ENCODE peak calls at places on chromosomes 12 and 14, in six cellular contexts. One of them, this sample, is unnamed.

GRCh38 chr14:104746951-104747481 is 5.9 kb upstream of the SIVA1 start:
- DNase-seq in B cell: no peak
- DNase-seq in Peyer's patch: no peak
- DNase-seq in left kidney: peak
- DNase-seq in stimulated activated effector memory CD8-positive, alpha-beta T cell treated with anti-CD3 and anti-CD28 coated beads, Interleukin-12 subunit alpha, Interleukin-12 subunit beta, amount 100 ng/mL, for 72 hours: no peak
- DNase-seq in stimulated activated CD4-positive, alpha-beta T cell treated with anti-CD3 and anti-CD28 coated beads, Interleukin-1b, Interleukin-23, amount 100 ng/mL, for 1 hour: no peak
- DNase-seq in this sample: no peak

GRCh38 chr12:50087995-50088394 is 2.9 kb downstream of the SMARCD1 start:
- DNase-seq in Peyer's patch: no peak
- DNase-seq in stimulated activated CD4-positive, alpha-beta T cell treated with anti-CD3 and anti-CD28 coated beads, Interleukin-1b, Interleukin-23, amount 100 ng/mL, for 1 hour: no peak
- DNase-seq in left kidney: no peak
- DNase-seq in B cell: no peak
- DNase-seq in stimulated activated effector memory CD8-positive, alpha-beta T cell treated with anti-CD3 and anti-CD28 coated beads, Interleukin-12 subunit alpha, Interleukin-12 subunit beta, amount 100 ng/mL, for 72 hours: no peak
- DNase-seq in this sample: no peak

GRCh38 chr12:49885663-49886461 is 17.8 kb downstream of the FAIM2 start:
- DNase-seq in Peyer's patch: no peak
- DNase-seq in stimulated activated effector memory CD8-positive, alpha-beta T cell treated with anti-CD3 and anti-CD28 coated beads, Interleukin-12 subunit alpha, Interleukin-12 subunit beta, amount 100 ng/mL, for 72 hours: no peak
- DNase-seq in stimulated activated CD4-positive, alpha-beta T cell treated with anti-CD3 and anti-CD28 coated beads, Interleukin-1b, Interleukin-23, amount 100 ng/mL, for 1 hour: no peak
- DNase-seq in B cell: no peak
- DNase-seq in left kidney: peak
- DNase-seq in this sample: no peak

GRCh38 chr14:30621354-30621953 is 665 bp upstream of the SCFD1 start:
- DNase-seq in B cell: no peak
- DNase-seq in stimulated activated effector memory CD8-positive, alpha-beta T cell treated with anti-CD3 and anti-CD28 coated beads, Interleukin-12 subunit alpha, Interleukin-12 subunit beta, amount 100 ng/mL, for 72 hours: no peak
- DNase-seq in stimulated activated CD4-positive, alpha-beta T cell treated with anti-CD3 and anti-CD28 coated beads, Interleukin-1b, Interleukin-23, amount 100 ng/mL, for 1 hour: no peak
- DNase-seq in Peyer's patch: peak
- DNase-seq in left kidney: peak
- DNase-seq in this sample: no peak

GRCh38 chr12:45209784-45210183 is 6.1 kb upstream of the ANO6 start:
- DNase-seq in stimulated activated effector memory CD8-positive, alpha-beta T cell treated with anti-CD3 and anti-CD28 coated beads, Interleukin-12 subunit alpha, Interleukin-12 subunit beta, amount 100 ng/mL, for 72 hours: no peak
- DNase-seq in B cell: no peak
- DNase-seq in stimulated activated CD4-positive, alpha-beta T cell treated with anti-CD3 and anti-CD28 coated beads, Interleukin-1b, Interleukin-23, amount 100 ng/mL, for 1 hour: no peak
- DNase-seq in Peyer's patch: no peak
- DNase-seq in left kidney: no peak
- DNase-seq in this sample: no peak

GRCh38 chr14:37232907-37233481 is 35.3 kb downstream of the MIPOL1 start:
- DNase-seq in Peyer's patch: no peak
- DNase-seq in left kidney: peak
- DNase-seq in stimulated activated CD4-positive, alpha-beta T cell treated with anti-CD3 and anti-CD28 coated beads, Interleukin-1b, Interleukin-23, amount 100 ng/mL, for 1 hour: no peak
- DNase-seq in B cell: no peak
- DNase-seq in stimulated activated effector memory CD8-positive, alpha-beta T cell treated with anti-CD3 and anti-CD28 coated beads, Interleukin-12 subunit alpha, Interleukin-12 subunit beta, amount 100 ng/mL, for 72 hours: no peak
- DNase-seq in this sample: peak

GRCh38 chr12:83389237-83389996 is 702.7 kb downstream of the TMTC2 start:
- DNase-seq in Peyer's patch: peak
- DNase-seq in left kidney: peak
- DNase-seq in stimulated activated effector memory CD8-positive, alpha-beta T cell treated with anti-CD3 and anti-CD28 coated beads, Interleukin-12 subunit alpha, Interleukin-12 subunit beta, amount 100 ng/mL, for 72 hours: no peak
- DNase-seq in B cell: no peak
- DNase-seq in stimulated activated CD4-positive, alpha-beta T cell treated with anti-CD3 and anti-CD28 coated beads, Interleukin-1b, Interleukin-23, amount 100 ng/mL, for 1 hour: no peak
- DNase-seq in this sample: no peak

GRCh38 chr12:104583311-104583710 is 126.6 kb downstream of the CHST11 start:
- DNase-seq in stimulated activated effector memory CD8-positive, alpha-beta T cell treated with anti-CD3 and anti-CD28 coated beads, Interleukin-12 subunit alpha, Interleukin-12 subunit beta, amount 100 ng/mL, for 72 hours: no peak
- DNase-seq in Peyer's patch: no peak
- DNase-seq in left kidney: no peak
- DNase-seq in B cell: peak
- DNase-seq in stimulated activated CD4-positive, alpha-beta T cell treated with anti-CD3 and anti-CD28 coated beads, Interleukin-1b, Interleukin-23, amount 100 ng/mL, for 1 hour: no peak
- DNase-seq in this sample: no peak

GRCh38 chr12:49417558-49417957 is 50.3 kb downstream of the SPATS2 start:
- DNase-seq in left kidney: no peak
- DNase-seq in stimulated activated CD4-positive, alpha-beta T cell treated with anti-CD3 and anti-CD28 coated beads, Interleukin-1b, Interleukin-23, amount 100 ng/mL, for 1 hour: no peak
- DNase-seq in B cell: no peak
- DNase-seq in Peyer's patch: no peak
- DNase-seq in stimulated activated effector memory CD8-positive, alpha-beta T cell treated with anti-CD3 and anti-CD28 coated beads, Interleukin-12 subunit alpha, Interleukin-12 subunit beta, amount 100 ng/mL, for 72 hours: no peak
- DNase-seq in this sample: no peak

GRCh38 chr14:75522224-75522764 is at the start of gene BATF:
- DNase-seq in left kidney: no peak
- DNase-seq in stimulated activated CD4-positive, alpha-beta T cell treated with anti-CD3 and anti-CD28 coated beads, Interleukin-1b, Interleukin-23, amount 100 ng/mL, for 1 hour: peak
- DNase-seq in B cell: peak
- DNase-seq in stimulated activated effector memory CD8-positive, alpha-beta T cell treated with anti-CD3 and anti-CD28 coated beads, Interleukin-12 subunit alpha, Interleukin-12 subunit beta, amount 100 ng/mL, for 72 hours: peak
- DNase-seq in Peyer's patch: no peak
- DNase-seq in this sample: no peak

GRCh38 chr14:103597623-103598372 is 31.2 kb upstream of the KLC1 start:
- DNase-seq in left kidney: peak
- DNase-seq in B cell: no peak
- DNase-seq in stimulated activated CD4-positive, alpha-beta T cell treated with anti-CD3 and anti-CD28 coated beads, Interleukin-1b, Interleukin-23, amount 100 ng/mL, for 1 hour: no peak
- DNase-seq in stimulated activated effector memory CD8-positive, alpha-beta T cell treated with anti-CD3 and anti-CD28 coated beads, Interleukin-12 subunit alpha, Interleukin-12 subunit beta, amount 100 ng/mL, for 72 hours: no peak
- DNase-seq in Peyer's patch: no peak
- DNase-seq in this sample: no peak

GRCh38 chr14:105010106-105010505 is 10.8 kb downstream of the CDCA4 start:
- DNase-seq in left kidney: no peak
- DNase-seq in stimulated activated CD4-positive, alpha-beta T cell treated with anti-CD3 and anti-CD28 coated beads, Interleukin-1b, Interleukin-23, amount 100 ng/mL, for 1 hour: no peak
- DNase-seq in stimulated activated effector memory CD8-positive, alpha-beta T cell treated with anti-CD3 and anti-CD28 coated beads, Interleukin-12 subunit alpha, Interleukin-12 subunit beta, amount 100 ng/mL, for 72 hours: no peak
- DNase-seq in B cell: no peak
- DNase-seq in Peyer's patch: no peak
- DNase-seq in this sample: no peak

GRCh38 chr12:4164591-4165558 is 108.7 kb upstream of the CCND2 start:
- DNase-seq in stimulated activated effector memory CD8-positive, alpha-beta T cell treated with anti-CD3 and anti-CD28 coated beads, Interleukin-12 subunit alpha, Interleukin-12 subunit beta, amount 100 ng/mL, for 72 hours: peak
- DNase-seq in stimulated activated CD4-positive, alpha-beta T cell treated with anti-CD3 and anti-CD28 coated beads, Interleukin-1b, Interleukin-23, amount 100 ng/mL, for 1 hour: peak
- DNase-seq in Peyer's patch: peak
- DNase-seq in B cell: peak
- DNase-seq in left kidney: peak
- DNase-seq in this sample: no peak

GRCh38 chr12:48972213-48973021 is 882 bp upstream of the WNT10B start:
- DNase-seq in stimulated activated effector memory CD8-positive, alpha-beta T cell treated with anti-CD3 and anti-CD28 coated beads, Interleukin-12 subunit alpha, Interleukin-12 subunit beta, amount 100 ng/mL, for 72 hours: peak
- DNase-seq in left kidney: no peak
- DNase-seq in B cell: peak
- DNase-seq in stimulated activated CD4-positive, alpha-beta T cell treated with anti-CD3 and anti-CD28 coated beads, Interleukin-1b, Interleukin-23, amount 100 ng/mL, for 1 hour: no peak
- DNase-seq in Peyer's patch: no peak
- DNase-seq in this sample: no peak

GRCh38 chr14:20546877-20547276 is 14.0 kb downstream of the RNASE9 start:
- DNase-seq in left kidney: no peak
- DNase-seq in stimulated activated CD4-positive, alpha-beta T cell treated with anti-CD3 and anti-CD28 coated beads, Interleukin-1b, Interleukin-23, amount 100 ng/mL, for 1 hour: no peak
- DNase-seq in Peyer's patch: no peak
- DNase-seq in B cell: no peak
- DNase-seq in stimulated activated effector memory CD8-positive, alpha-beta T cell treated with anti-CD3 and anti-CD28 coated beads, Interleukin-12 subunit alpha, Interleukin-12 subunit beta, amount 100 ng/mL, for 72 hours: no peak
- DNase-seq in this sample: no peak

GRCh38 chr12:5503774-5504173 is 71.9 kb downstream of the NTF3 start:
- DNase-seq in stimulated activated effector memory CD8-positive, alpha-beta T cell treated with anti-CD3 and anti-CD28 coated beads, Interleukin-12 subunit alpha, Interleukin-12 subunit beta, amount 100 ng/mL, for 72 hours: no peak
- DNase-seq in B cell: no peak
- DNase-seq in left kidney: peak
- DNase-seq in stimulated activated CD4-positive, alpha-beta T cell treated with anti-CD3 and anti-CD28 coated beads, Interleukin-1b, Interleukin-23, amount 100 ng/mL, for 1 hour: no peak
- DNase-seq in Peyer's patch: peak
- DNase-seq in this sample: no peak

GRCh38 chr12:131249291-131250027 is 295.8 kb downstream of the ADGRD1 start:
- DNase-seq in stimulated activated effector memory CD8-positive, alpha-beta T cell treated with anti-CD3 and anti-CD28 coated beads, Interleukin-12 subunit alpha, Interleukin-12 subunit beta, amount 100 ng/mL, for 72 hours: no peak
- DNase-seq in B cell: no peak
- DNase-seq in Peyer's patch: no peak
- DNase-seq in left kidney: no peak
- DNase-seq in stimulated activated CD4-positive, alpha-beta T cell treated with anti-CD3 and anti-CD28 coated beads, Interleukin-1b, Interleukin-23, amount 100 ng/mL, for 1 hour: no peak
- DNase-seq in this sample: peak

GRCh38 chr12:1429980-1430379 is 164.4 kb downstream of the FBXL14 start:
- DNase-seq in Peyer's patch: no peak
- DNase-seq in B cell: no peak
- DNase-seq in left kidney: no peak
- DNase-seq in stimulated activated effector memory CD8-positive, alpha-beta T cell treated with anti-CD3 and anti-CD28 coated beads, Interleukin-12 subunit alpha, Interleukin-12 subunit beta, amount 100 ng/mL, for 72 hours: no peak
- DNase-seq in stimulated activated CD4-positive, alpha-beta T cell treated with anti-CD3 and anti-CD28 coated beads, Interleukin-1b, Interleukin-23, amount 100 ng/mL, for 1 hour: no peak
- DNase-seq in this sample: peak

GRCh38 chr12:57726151-57726883 is 12.2 kb downstream of the AGAP2 start:
- DNase-seq in B cell: peak
- DNase-seq in stimulated activated CD4-positive, alpha-beta T cell treated with anti-CD3 and anti-CD28 coated beads, Interleukin-1b, Interleukin-23, amount 100 ng/mL, for 1 hour: no peak
- DNase-seq in Peyer's patch: peak
- DNase-seq in stimulated activated effector memory CD8-positive, alpha-beta T cell treated with anti-CD3 and anti-CD28 coated beads, Interleukin-12 subunit alpha, Interleukin-12 subunit beta, amount 100 ng/mL, for 72 hours: no peak
- DNase-seq in left kidney: peak
- DNase-seq in this sample: no peak

GRCh38 chr12:58347188-58347587 is 405.8 kb downstream of the ATP23 start:
- DNase-seq in Peyer's patch: no peak
- DNase-seq in stimulated activated CD4-positive, alpha-beta T cell treated with anti-CD3 and anti-CD28 coated beads, Interleukin-1b, Interleukin-23, amount 100 ng/mL, for 1 hour: no peak
- DNase-seq in left kidney: no peak
- DNase-seq in B cell: no peak
- DNase-seq in stimulated activated effector memory CD8-positive, alpha-beta T cell treated with anti-CD3 and anti-CD28 coated beads, Interleukin-12 subunit alpha, Interleukin-12 subunit beta, amount 100 ng/mL, for 72 hours: no peak
- DNase-seq in this sample: no peak

GRCh38 chr12:127723236-127723635 is 543.7 kb upstream of the TMEM132C start:
- DNase-seq in left kidney: peak
- DNase-seq in stimulated activated effector memory CD8-positive, alpha-beta T cell treated with anti-CD3 and anti-CD28 coated beads, Interleukin-12 subunit alpha, Interleukin-12 subunit beta, amount 100 ng/mL, for 72 hours: no peak
- DNase-seq in Peyer's patch: no peak
- DNase-seq in B cell: no peak
- DNase-seq in stimulated activated CD4-positive, alpha-beta T cell treated with anti-CD3 and anti-CD28 coated beads, Interleukin-1b, Interleukin-23, amount 100 ng/mL, for 1 hour: no peak
- DNase-seq in this sample: no peak

GRCh38 chr12:52582971-52583456 is 9.4 kb upstream of the KRT74 start:
- DNase-seq in stimulated activated CD4-positive, alpha-beta T cell treated with anti-CD3 and anti-CD28 coated beads, Interleukin-1b, Interleukin-23, amount 100 ng/mL, for 1 hour: peak
- DNase-seq in stimulated activated effector memory CD8-positive, alpha-beta T cell treated with anti-CD3 and anti-CD28 coated beads, Interleukin-12 subunit alpha, Interleukin-12 subunit beta, amount 100 ng/mL, for 72 hours: peak
- DNase-seq in Peyer's patch: peak
- DNase-seq in B cell: peak
- DNase-seq in left kidney: peak
- DNase-seq in this sample: no peak

GRCh38 chr14:88613552-88614010 is 50.7 kb downstream of the ZC3H14 start:
- DNase-seq in left kidney: peak
- DNase-seq in B cell: no peak
- DNase-seq in stimulated activated effector memory CD8-positive, alpha-beta T cell treated with anti-CD3 and anti-CD28 coated beads, Interleukin-12 subunit alpha, Interleukin-12 subunit beta, amount 100 ng/mL, for 72 hours: no peak
- DNase-seq in stimulated activated CD4-positive, alpha-beta T cell treated with anti-CD3 and anti-CD28 coated beads, Interleukin-1b, Interleukin-23, amount 100 ng/mL, for 1 hour: no peak
- DNase-seq in Peyer's patch: no peak
- DNase-seq in this sample: no peak

GRCh38 chr12:105813201-105813600 is 325.6 kb downstream of the NUAK1 start:
- DNase-seq in B cell: no peak
- DNase-seq in stimulated activated CD4-positive, alpha-beta T cell treated with anti-CD3 and anti-CD28 coated beads, Interleukin-1b, Interleukin-23, amount 100 ng/mL, for 1 hour: no peak
- DNase-seq in stimulated activated effector memory CD8-positive, alpha-beta T cell treated with anti-CD3 and anti-CD28 coated beads, Interleukin-12 subunit alpha, Interleukin-12 subunit beta, amount 100 ng/mL, for 72 hours: no peak
- DNase-seq in left kidney: no peak
- DNase-seq in Peyer's patch: no peak
- DNase-seq in this sample: no peak

GRCh38 chr14:31926652-31927347 is 150.3 kb upstream of the ARHGAP5 start:
- DNase-seq in B cell: no peak
- DNase-seq in stimulated activated CD4-positive, alpha-beta T cell treated with anti-CD3 and anti-CD28 coated beads, Interleukin-1b, Interleukin-23, amount 100 ng/mL, for 1 hour: no peak
- DNase-seq in stimulated activated effector memory CD8-positive, alpha-beta T cell treated with anti-CD3 and anti-CD28 coated beads, Interleukin-12 subunit alpha, Interleukin-12 subunit beta, amount 100 ng/mL, for 72 hours: no peak
- DNase-seq in Peyer's patch: no peak
- DNase-seq in left kidney: no peak
- DNase-seq in this sample: no peak

GRCh38 chr12:19908825-19909224 is 459.5 kb upstream of the PDE3A start:
- DNase-seq in B cell: no peak
- DNase-seq in stimulated activated CD4-positive, alpha-beta T cell treated with anti-CD3 and anti-CD28 coated beads, Interleukin-1b, Interleukin-23, amount 100 ng/mL, for 1 hour: no peak
- DNase-seq in Peyer's patch: no peak
- DNase-seq in stimulated activated effector memory CD8-positive, alpha-beta T cell treated with anti-CD3 and anti-CD28 coated beads, Interleukin-12 subunit alpha, Interleukin-12 subunit beta, amount 100 ng/mL, for 72 hours: no peak
- DNase-seq in left kidney: no peak
- DNase-seq in this sample: no peak

GRCh38 chr12:48917857-48918537 is 7.3 kb downstream of the FKBP11 start:
- DNase-seq in Peyer's patch: no peak
- DNase-seq in left kidney: no peak
- DNase-seq in B cell: no peak
- DNase-seq in stimulated activated CD4-positive, alpha-beta T cell treated with anti-CD3 and anti-CD28 coated beads, Interleukin-1b, Interleukin-23, amount 100 ng/mL, for 1 hour: no peak
- DNase-seq in stimulated activated effector memory CD8-positive, alpha-beta T cell treated with anti-CD3 and anti-CD28 coated beads, Interleukin-12 subunit alpha, Interleukin-12 subunit beta, amount 100 ng/mL, for 72 hours: no peak
- DNase-seq in this sample: no peak

GRCh38 chr14:41605550-41606248 is 977 bp upstream of the LRFN5 start:
- DNase-seq in Peyer's patch: no peak
- DNase-seq in stimulated activated effector memory CD8-positive, alpha-beta T cell treated with anti-CD3 and anti-CD28 coated beads, Interleukin-12 subunit alpha, Interleukin-12 subunit beta, amount 100 ng/mL, for 72 hours: no peak
- DNase-seq in B cell: no peak
- DNase-seq in left kidney: peak
- DNase-seq in stimulated activated CD4-positive, alpha-beta T cell treated with anti-CD3 and anti-CD28 coated beads, Interleukin-1b, Interleukin-23, amount 100 ng/mL, for 1 hour: no peak
- DNase-seq in this sample: no peak

GRCh38 chr14:34452258-34452822 is 9.7 kb downstream of the SPTSSA start:
- DNase-seq in left kidney: no peak
- DNase-seq in stimulated activated effector memory CD8-positive, alpha-beta T cell treated with anti-CD3 and anti-CD28 coated beads, Interleukin-12 subunit alpha, Interleukin-12 subunit beta, amount 100 ng/mL, for 72 hours: no peak
- DNase-seq in Peyer's patch: no peak
- DNase-seq in B cell: no peak
- DNase-seq in stimulated activated CD4-positive, alpha-beta T cell treated with anti-CD3 and anti-CD28 coated beads, Interleukin-1b, Interleukin-23, amount 100 ng/mL, for 1 hour: no peak
- DNase-seq in this sample: no peak

GRCh38 chr14:74207943-74208342 is 31.3 kb upstream of the VSX2 start:
- DNase-seq in left kidney: peak
- DNase-seq in Peyer's patch: no peak
- DNase-seq in stimulated activated CD4-positive, alpha-beta T cell treated with anti-CD3 and anti-CD28 coated beads, Interleukin-1b, Interleukin-23, amount 100 ng/mL, for 1 hour: no peak
- DNase-seq in B cell: no peak
- DNase-seq in stimulated activated effector memory CD8-positive, alpha-beta T cell treated with anti-CD3 and anti-CD28 coated beads, Interleukin-12 subunit alpha, Interleukin-12 subunit beta, amount 100 ng/mL, for 72 hours: no peak
- DNase-seq in this sample: no peak

GRCh38 chr14:38611928-38612327 is 356.0 kb upstream of the CLEC14A start:
- DNase-seq in stimulated activated CD4-positive, alpha-beta T cell treated with anti-CD3 and anti-CD28 coated beads, Interleukin-1b, Interleukin-23, amount 100 ng/mL, for 1 hour: no peak
- DNase-seq in stimulated activated effector memory CD8-positive, alpha-beta T cell treated with anti-CD3 and anti-CD28 coated beads, Interleukin-12 subunit alpha, Interleukin-12 subunit beta, amount 100 ng/mL, for 72 hours: no peak
- DNase-seq in B cell: no peak
- DNase-seq in Peyer's patch: no peak
- DNase-seq in left kidney: no peak
- DNase-seq in this sample: no peak

GRCh38 chr12:26227376-26227775 is 32.0 kb downstream of the SSPN start:
- DNase-seq in B cell: no peak
- DNase-seq in stimulated activated effector memory CD8-positive, alpha-beta T cell treated with anti-CD3 and anti-CD28 coated beads, Interleukin-12 subunit alpha, Interleukin-12 subunit beta, amount 100 ng/mL, for 72 hours: no peak
- DNase-seq in left kidney: no peak
- DNase-seq in stimulated activated CD4-positive, alpha-beta T cell treated with anti-CD3 and anti-CD28 coated beads, Interleukin-1b, Interleukin-23, amount 100 ng/mL, for 1 hour: no peak
- DNase-seq in Peyer's patch: no peak
- DNase-seq in this sample: no peak

GRCh38 chr12:122080149-122081107 is 1.9 kb downstream of the MLXIP start:
- DNase-seq in stimulated activated effector memory CD8-positive, alpha-beta T cell treated with anti-CD3 and anti-CD28 coated beads, Interleukin-12 subunit alpha, Interleukin-12 subunit beta, amount 100 ng/mL, for 72 hours: no peak
- DNase-seq in Peyer's patch: peak
- DNase-seq in stimulated activated CD4-positive, alpha-beta T cell treated with anti-CD3 and anti-CD28 coated beads, Interleukin-1b, Interleukin-23, amount 100 ng/mL, for 1 hour: no peak
- DNase-seq in left kidney: peak
- DNase-seq in B cell: no peak
- DNase-seq in this sample: peak

GRCh38 chr14:54312166-54312801 is 84.5 kb upstream of the CDKN3 start:
- DNase-seq in left kidney: peak
- DNase-seq in stimulated activated effector memory CD8-positive, alpha-beta T cell treated with anti-CD3 and anti-CD28 coated beads, Interleukin-12 subunit alpha, Interleukin-12 subunit beta, amount 100 ng/mL, for 72 hours: no peak
- DNase-seq in B cell: no peak
- DNase-seq in stimulated activated CD4-positive, alpha-beta T cell treated with anti-CD3 and anti-CD28 coated beads, Interleukin-1b, Interleukin-23, amount 100 ng/mL, for 1 hour: no peak
- DNase-seq in Peyer's patch: no peak
- DNase-seq in this sample: peak

GRCh38 chr12:124030510-124030909 is 57.5 kb downstream of the ZNF664 start:
- DNase-seq in left kidney: no peak
- DNase-seq in Peyer's patch: no peak
- DNase-seq in B cell: no peak
- DNase-seq in stimulated activated CD4-positive, alpha-beta T cell treated with anti-CD3 and anti-CD28 coated beads, Interleukin-1b, Interleukin-23, amount 100 ng/mL, for 1 hour: no peak
- DNase-seq in stimulated activated effector memory CD8-positive, alpha-beta T cell treated with anti-CD3 and anti-CD28 coated beads, Interleukin-12 subunit alpha, Interleukin-12 subunit beta, amount 100 ng/mL, for 72 hours: no peak
- DNase-seq in this sample: no peak

GRCh38 chr14:89807151-89807550 is 147.4 kb downstream of the EFCAB11 start:
- DNase-seq in left kidney: no peak
- DNase-seq in Peyer's patch: no peak
- DNase-seq in stimulated activated effector memory CD8-positive, alpha-beta T cell treated with anti-CD3 and anti-CD28 coated beads, Interleukin-12 subunit alpha, Interleukin-12 subunit beta, amount 100 ng/mL, for 72 hours: no peak
- DNase-seq in B cell: no peak
- DNase-seq in stimulated activated CD4-positive, alpha-beta T cell treated with anti-CD3 and anti-CD28 coated beads, Interleukin-1b, Interleukin-23, amount 100 ng/mL, for 1 hour: no peak
- DNase-seq in this sample: no peak

GRCh38 chr12:15852383-15852782 is 29.8 kb upstream of the STRAP start:
- DNase-seq in left kidney: no peak
- DNase-seq in B cell: no peak
- DNase-seq in stimulated activated effector memory CD8-positive, alpha-beta T cell treated with anti-CD3 and anti-CD28 coated beads, Interleukin-12 subunit alpha, Interleukin-12 subunit beta, amount 100 ng/mL, for 72 hours: no peak
- DNase-seq in Peyer's patch: no peak
- DNase-seq in stimulated activated CD4-positive, alpha-beta T cell treated with anti-CD3 and anti-CD28 coated beads, Interleukin-1b, Interleukin-23, amount 100 ng/mL, for 1 hour: no peak
- DNase-seq in this sample: no peak

GRCh38 chr12:92439397-92439779 is 263.4 kb upstream of the PLEKHG7 start:
- DNase-seq in stimulated activated CD4-positive, alpha-beta T cell treated with anti-CD3 and anti-CD28 coated beads, Interleukin-1b, Interleukin-23, amount 100 ng/mL, for 1 hour: no peak
- DNase-seq in B cell: no peak
- DNase-seq in left kidney: no peak
- DNase-seq in Peyer's patch: no peak
- DNase-seq in stimulated activated effector memory CD8-positive, alpha-beta T cell treated with anti-CD3 and anti-CD28 coated beads, Interleukin-12 subunit alpha, Interleukin-12 subunit beta, amount 100 ng/mL, for 72 hours: no peak
- DNase-seq in this sample: peak

GRCh38 chr12:26938660-26939185 is 453 bp downstream of the FGFR1OP2 start:
- DNase-seq in left kidney: no peak
- DNase-seq in B cell: peak
- DNase-seq in stimulated activated effector memory CD8-positive, alpha-beta T cell treated with anti-CD3 and anti-CD28 coated beads, Interleukin-12 subunit alpha, Interleukin-12 subunit beta, amount 100 ng/mL, for 72 hours: no peak
- DNase-seq in Peyer's patch: no peak
- DNase-seq in stimulated activated CD4-positive, alpha-beta T cell treated with anti-CD3 and anti-CD28 coated beads, Interleukin-1b, Interleukin-23, amount 100 ng/mL, for 1 hour: no peak
- DNase-seq in this sample: no peak

GRCh38 chr12:11580125-11580751 is 69.2 kb upstream of the ETV6 start:
- DNase-seq in Peyer's patch: no peak
- DNase-seq in stimulated activated effector memory CD8-positive, alpha-beta T cell treated with anti-CD3 and anti-CD28 coated beads, Interleukin-12 subunit alpha, Interleukin-12 subunit beta, amount 100 ng/mL, for 72 hours: no peak
- DNase-seq in left kidney: no peak
- DNase-seq in stimulated activated CD4-positive, alpha-beta T cell treated with anti-CD3 and anti-CD28 coated beads, Interleukin-1b, Interleukin-23, amount 100 ng/mL, for 1 hour: no peak
- DNase-seq in B cell: no peak
- DNase-seq in this sample: peak